ENCODE peak calls at places on chromosomes 1 and 21, in ten cellular contexts. N is vagina; Y is psoas muscle; J is HCT116; M is keratinocyte; T is ovary; L is CD8-positive, alpha-beta T cell; A is lower lobe of right lung; V is fibroblast of lung; E is stomach. P is an unnamed sample.

GRCh38 chr1:201017828-201018163 is 5.7 kb downstream of the KIF21B start:
- DNase-seq in N (no peak), Y (no peak), J (no peak), M (no peak), T (no peak), L (no peak), A (no peak), V (no peak), E (no peak), P (no peak)

GRCh38 chr1:19606817-19607706 is 37.0 kb upstream of the NBL1 start:
- DNase-seq in N (no peak), Y (no peak), J (no peak), M (no peak), T (no peak), L (peak; percentile 13), A (no peak), V (peak; percentile 67), E (no peak), P (no peak)

GRCh38 chr1:15950763-15951295 is 25.1 kb downstream of the ZBTB17 start:
- DNase-seq in N (no peak), Y (no peak), J (no peak), M (peak; percentile 49), T (peak; percentile 70), L (peak; percentile 46), A (no peak), V (no peak), E (no peak), P (no peak)

GRCh38 chr1:211648336-211648735 is 27.1 kb downstream of the NEK2 start:
- DNase-seq in N (no peak), Y (no peak), J (no peak), M (no peak), T (no peak), L (no peak), A (no peak), V (no peak), E (peak; percentile 43), P (no peak)

GRCh38 chr21:43908167-43908566 is 43.1 kb downstream of the AGPAT3 start:
- DNase-seq in N (no peak), Y (no peak), J (no peak), M (no peak), T (peak; percentile 31), L (no peak), A (peak; percentile 52), V (no peak), E (no peak), P (no peak)

GRCh38 chr1:110056284-110056680 is 14.2 kb downstream of the ALX3 start:
- DNase-seq in N (no peak), Y (no peak), J (no peak), M (no peak), T (no peak), L (no peak), A (no peak), V (no peak), E (no peak), P (no peak)

GRCh38 chr1:10267319-10267718 is 56.9 kb downstream of the KIF1B start:
- DNase-seq in N (no peak), Y (no peak), J (no peak), M (no peak), T (no peak), L (no peak), A (no peak), V (peak; percentile 23), E (no peak), P (no peak)

GRCh38 chr1:21614419-21615115 is 54.6 kb downstream of the RAP1GAP start:
- DNase-seq in N (no peak), Y (no peak), J (no peak), M (no peak), T (no peak), L (no peak), A (no peak), V (no peak), E (no peak), P (no peak)

GRCh38 chr1:29579821-29580425 is 343.6 kb downstream of the PTPRU start:
- DNase-seq in N (no peak), Y (no peak), J (peak; percentile 21), M (peak; percentile 52), T (no peak), L (no peak), A (no peak), V (peak; percentile 66), E (no peak), P (peak; percentile 79)

GRCh38 chr1:22518379-22518778 is 44.9 kb upstream of the EPHA8 start:
- DNase-seq in N (no peak), Y (no peak), J (no peak), M (no peak), T (no peak), L (no peak), A (no peak), V (peak; percentile 37), E (no peak), P (no peak)

GRCh38 chr1:98988906-98989603 is 15.6 kb downstream of the PLPPR5 start:
- DNase-seq in N (no peak), Y (no peak), J (no peak), M (no peak), T (no peak), L (no peak), A (no peak), V (no peak), E (no peak), P (no peak)

GRCh38 chr1:198848206-198848605 is 209.4 kb downstream of the PTPRC start:
- DNase-seq in N (no peak), Y (no peak), J (no peak), M (no peak), T (no peak), L (no peak), A (no peak), V (peak; percentile 44), E (no peak), P (no peak)

GRCh38 chr1:202291961-202292712 is 49.6 kb downstream of the UBE2T start:
- DNase-seq in N (no peak), Y (peak; percentile 31), J (no peak), M (no peak), T (no peak), L (no peak), A (no peak), V (peak; percentile 67), E (no peak), P (peak; percentile 69)
- H3K27ac ChIP-seq in N (no peak overlapping the region), Y (no peak overlapping the region), J (no peak overlapping the region), M (no peak overlapping the region), T (no peak overlapping the region), L (no peak overlapping the region), A (no peak overlapping the region), V (no peak overlapping the region), E (no peak overlapping the region), P (no peak overlapping the region)

DNA sequence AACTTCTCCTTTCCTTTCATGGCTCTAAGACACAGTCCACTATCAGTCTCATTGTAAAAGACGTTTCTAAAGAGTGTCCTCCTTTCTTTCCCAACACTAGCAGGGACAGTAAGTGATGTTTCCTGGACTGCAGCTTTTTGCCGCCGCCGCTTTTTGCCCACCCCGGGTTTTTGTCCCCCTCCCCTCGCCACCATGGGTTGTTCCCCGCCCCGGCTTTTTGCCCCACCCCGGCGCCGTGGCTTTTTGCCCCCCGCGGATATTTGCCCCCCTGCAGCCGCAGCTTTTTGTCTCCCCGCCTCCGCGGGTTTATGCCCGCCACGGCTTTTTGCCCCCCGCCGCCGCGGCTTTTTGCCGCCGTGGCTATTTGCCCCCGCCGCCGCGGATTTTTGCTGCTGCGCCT is 95.2 kb downstream of the TPTE start:
- DNase-seq in N (no peak), Y (no peak), J (no peak), M (no peak), T (no peak), L (no peak), A (no peak), V (no peak), E (no peak), P (no peak)
- H3K9me3 ChIP-seq in N (no peaks in the 10 kb centered on the region), Y (peaks cover 9% of the 10 kb centered on the region), J (peaks cover 28% of the 10 kb centered on the region), M (peaks cover 8% of the 10 kb centered on the region), T (no peaks in the 10 kb centered on the region), L (no peaks in the 10 kb centered on the region), A (peaks cover 17% of the 10 kb centered on the region), V (no peaks in the 10 kb centered on the region), E (peaks cover 48% of the 10 kb centered on the region), P (peaks cover 33% of the 10 kb centered on the region)

GRCh38 chr1:150280138-150280707 is 2.1 kb upstream of the CIART start:
- DNase-seq in N (no peak), Y (no peak), J (no peak), M (no peak), T (no peak), L (no peak), A (no peak), V (no peak), E (peak; percentile 40), P (no peak)

GRCh38 chr1:150282558-150282958 is 204 bp downstream of the CIART start:
- DNase-seq in N (no peak), Y (no peak), J (no peak), M (no peak), T (no peak), L (no peak), A (peak; percentile 69), V (no peak), E (no peak), P (no peak)

GRCh38 chr1:150281221-150281757 is 1.1 kb upstream of the CIART start:
- DNase-seq in N (no peak), Y (peak; percentile 70), J (no peak), M (no peak), T (peak; percentile 86), L (peak; percentile 29), A (peak; percentile 80), V (peak; percentile 79), E (peak; percentile 80), P (no peak)

GRCh38 chr1:150281758-150282557 is at the start of gene CIART:
- DNase-seq in N (peak; percentile 99), Y (peak; percentile 92), J (no peak), M (peak; percentile 98), T (peak; percentile 93), L (peak; percentile 62), A (peak; percentile 95), V (peak; percentile 99), E (peak; percentile 93), P (peak; percentile 98)

GRCh38 chr1:150283260-150283659 is 906 bp downstream of the CIART start:
- DNase-seq in N (no peak), Y (no peak), J (no peak), M (no peak), T (no peak), L (no peak), A (no peak), V (no peak), E (no peak), P (no peak)
- H3K4me3 ChIP-seq in N (peak overlapping the region; percentile 55), Y (peak overlapping the region; percentile 80), J (no peak overlapping the region), M (peak overlapping the region; percentile 42), T (peak overlapping the region; percentile 44), L (no peak overlapping the region), A (peak overlapping the region; percentile 57), V (peak overlapping the region; percentile 77), E (peak overlapping the region; percentile 54), P (peak overlapping the region; percentile 77)

DNA sequence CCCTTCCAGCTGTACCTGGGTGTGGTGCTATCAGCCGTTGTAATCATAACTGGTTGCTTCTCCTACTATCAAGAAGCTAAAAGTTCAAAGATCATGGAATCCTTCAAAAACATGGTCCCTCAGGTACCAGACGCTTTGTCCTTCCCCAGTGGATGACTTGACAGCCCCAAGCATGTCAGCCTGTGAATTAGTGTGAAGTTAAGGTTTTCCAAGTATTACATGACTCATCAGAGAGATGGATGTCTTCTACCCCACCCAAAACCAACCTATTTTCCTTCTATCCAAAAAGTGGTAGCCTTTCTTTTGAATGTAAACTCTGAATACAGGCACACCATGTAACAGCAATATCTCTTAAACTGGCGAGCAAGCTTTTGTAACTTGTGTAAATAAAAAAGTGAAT is 15.1 kb downstream of the ATP1A1 start:
- DNase-seq in N (no peak), Y (no peak), J (no peak), M (no peak), T (no peak), L (no peak), A (no peak), V (no peak), E (no peak), P (no peak)
- H3K27ac ChIP-seq in N (no peak overlapping the region), Y (no peak overlapping the region), J (no peak overlapping the region), M (no peak overlapping the region), T (no peak overlapping the region), L (no peak overlapping the region), A (no peak overlapping the region), V (no peak overlapping the region), E (no peak overlapping the region), P (no peak overlapping the region)

GRCh38 chr1:2801046-2801445 is 447 bp downstream of the TTC34 start:
- DNase-seq in N (no peak), Y (peak; percentile 3), J (no peak), M (no peak), T (peak; percentile 24), L (no peak), A (no peak), V (no peak), E (no peak), P (no peak)
- H3K9me3 ChIP-seq in N (no peaks in the 10 kb centered on the region), Y (no peaks in the 10 kb centered on the region), J (no peaks in the 10 kb centered on the region), M (peaks cover 11% of the 10 kb centered on the region), T (no peaks in the 10 kb centered on the region), L (no peaks in the 10 kb centered on the region), A (no peaks in the 10 kb centered on the region), V (no peaks in the 10 kb centered on the region), E (no peaks in the 10 kb centered on the region), P (peaks cover 96% of the 10 kb centered on the region)